ENCODE peak calls at places on chromosomes 3 and 15, in six cellular contexts. M is frontal cortex; I is mucosa of descending colon; K is M059J; J is stimulated activated CD4-positive, alpha-beta T cell treated with anti-CD3 and anti-CD28 coated beads, TNF-alpha, amount 100 ng/mL, for 24 hours; V is brain microvascular endothelial cell. Y is an unnamed sample.

GRCh38 chr3:141699907-141700306 is 38.2 kb upstream of the RNF7 start:
- DNase-seq in M (no peak), I (no peak), K (no peak), J (no peak), V (no peak), Y (peak)

GRCh38 chr3:144743325-144743724 is 771.7 kb downstream of the DIPK2A start:
- DNase-seq in M (no peak), I (no peak), K (no peak), J (no peak), V (no peak), Y (no peak)

GRCh38 chr15:88256261-88257230 is at the start of gene NTRK3:
- DNase-seq in M (peak), I (no peak), K (peak), J (no peak), V (no peak), Y (peak)

GRCh38 chr15:47523669-47524068 is 193.6 kb upstream of the SEMA6D start:
- DNase-seq in M (no peak), I (no peak), K (peak), J (no peak), V (peak), Y (no peak)

GRCh38 chr3:153291052-153291689 is 129.1 kb downstream of the RAP2B start:
- DNase-seq in M (no peak), I (no peak), K (peak), J (no peak), V (peak), Y (no peak)

GRCh38 chr15:99105516-99106341 is 849 bp downstream of the SYNM start:
- DNase-seq in M (peak), I (peak), K (no peak), J (no peak), V (peak), Y (peak)

GRCh38 chr3:186750316-186750715 is 33.1 kb upstream of the EIF4A2 start:
- DNase-seq in M (no peak), I (no peak), K (no peak), J (no peak), V (no peak), Y (no peak)

GRCh38 chr3:13708301-13708700 is 159.4 kb downstream of the FBLN2 start:
- DNase-seq in M (no peak), I (no peak), K (no peak), J (no peak), V (no peak), Y (no peak)

GRCh38 chr15:63173116-63173470 is 15.8 kb upstream of the RPS27L start:
- DNase-seq in M (no peak), I (no peak), K (no peak), J (no peak), V (no peak), Y (no peak)

GRCh38 chr3:108406063-108406660 is 104.2 kb downstream of the MYH15 start:
- DNase-seq in M (no peak), I (no peak), K (no peak), J (no peak), V (no peak), Y (no peak)

Y was measured in DMS79 treated with DMSO at 0.1 percent for 48 hours.